ENCODE peak calls at places on chromosomes 4 and X, in four cellular contexts. B is PC-3, N is GM13976, X is AG09319. A is an unnamed sample.

GRCh38 chrX:40145670-40146470 is 48.1 kb upstream of the BCOR start:
- DNase-seq in X (no peak), B (no peak), N (no peak), A (no peak)

GRCh38 chr4:108355523-108356208 is 186.9 kb upstream of the LEF1 start:
- DNase-seq in N (no peak), X (no peak), B (no peak), A (no peak)

GRCh38 chr4:6222761-6223292 is 22.5 kb upstream of the JAKMIP1 start:
- DNase-seq in N (no peak), X (no peak), B (peak; percentile 2), A (no peak)

GRCh38 chr4:80294206-80294605 is 27.7 kb downstream of the FGF5 start:
- DNase-seq in X (peak; percentile 74), N (no peak), B (no peak), A (no peak)

GRCh38 chrX:43560247-43560946 is 95.7 kb upstream of the MAOA start:
- DNase-seq in X (no peak), N (no peak), B (no peak), A (no peak)

GRCh38 chr4:92253550-92253949 is 50.2 kb upstream of the GRID2 start:
- DNase-seq in B (no peak), N (no peak), X (no peak), A (no peak)

GRCh38 chrX:1190596-1191145 is 21.8 kb downstream of the CRLF2 start:
- DNase-seq in X (no peak), N (no peak), B (no peak), A (no peak)

GRCh38 chrX:131762802-131763234 is 218.9 kb downstream of the OR13H1 start:
- DNase-seq in N (peak; percentile 12), B (peak; percentile 54), X (no peak), A (no peak)

GRCh38 chr4:75723802-75724065 is 643 bp upstream of the USO1 start:
- DNase-seq in B (no peak), X (no peak), N (no peak), A (no peak)

GRCh38 chr4:15729910-15730533 is 27.2 kb downstream of the BST1 start:
- DNase-seq in N (peak; percentile 61), X (no peak), B (peak; percentile 63), A (peak; percentile 63)

GRCh38 chrX:118770133-118770760 is 42.8 kb downstream of the IL13RA1 start:
- DNase-seq in B (no peak), X (no peak), N (no peak), A (no peak)

GRCh38 chr4:19429684-19430083 is 822.0 kb upstream of the SLIT2 start:
- DNase-seq in B (no peak), X (no peak), N (no peak), A (no peak)

GRCh38 chrX:22365460-22365859 is 92.7 kb downstream of the CBLL2 start:
- DNase-seq in N (no peak), X (peak; percentile 2), B (peak; percentile 98), A (no peak)

GRCh38 chrX:151982217-151982616 is 7.7 kb upstream of the GABRE start:
- DNase-seq in X (no peak), B (peak; percentile 28), N (no peak), A (no peak)

GRCh38 chr4:156779774-156780173 is 191.8 kb downstream of the PDGFC start:
- DNase-seq in B (peak; percentile 84), X (no peak), N (no peak), A (no peak)

GRCh38 chr4:94714761-94715160 is 43.0 kb upstream of the BMPR1B start:
- DNase-seq in B (no peak), X (peak; percentile 30), N (no peak), A (no peak)

GRCh38 chrX:19682712-19683331 is 167.5 kb upstream of the MAP3K15 start:
- DNase-seq in B (peak; percentile 32), X (peak; percentile 83), N (peak; percentile 28), A (peak; percentile 23)

GRCh38 chr4:8838911-8839431 is 32.7 kb downstream of the HMX1 start:
- DNase-seq in X (no peak), B (no peak), N (no peak), A (no peak)

GRCh38 chr4:37605843-37606565 is 80.2 kb downstream of the RELL1 start:
- DNase-seq in B (no peak), X (no peak), N (no peak), A (no peak)

GRCh38 chr4:37604464-37604863 is 81.7 kb downstream of the RELL1 start:
- DNase-seq in N (no peak), B (peak; percentile 62), X (no peak), A (no peak)

GRCh38 chr4:37609621-37610020 is 76.6 kb downstream of the RELL1 start:
- DNase-seq in N (no peak), B (no peak), X (no peak), A (no peak)

GRCh38 chr4:37603711-37604110 is 82.5 kb downstream of the RELL1 start:
- DNase-seq in X (no peak), N (no peak), B (no peak), A (no peak)

DNA sequence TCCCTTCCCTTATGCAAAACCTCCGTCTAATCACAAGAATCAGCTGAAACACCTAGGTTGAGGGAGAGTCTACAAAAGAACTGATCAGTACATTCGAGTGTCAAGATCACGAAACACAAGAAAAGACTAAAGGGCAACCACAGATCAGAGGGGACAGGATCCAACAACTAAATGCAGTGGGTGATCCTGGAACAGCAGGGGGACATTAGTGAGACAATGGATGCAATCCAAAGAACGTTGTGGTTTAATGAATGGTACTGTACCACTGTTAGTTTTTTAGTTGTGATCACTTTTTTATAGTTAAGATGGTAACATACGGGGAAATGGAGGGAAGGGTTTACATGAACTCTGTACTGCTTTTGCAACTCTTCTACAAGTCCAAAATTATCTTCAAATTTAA is 79.2 kb downstream of the RELL1 start:
- DNase-seq in X (no peak), N (no peak), B (no peak), A (no peak)
- TF ChIP-seq CTCF in X (no peak), N (no peak), B (no peak), A (no peak)

DNA sequence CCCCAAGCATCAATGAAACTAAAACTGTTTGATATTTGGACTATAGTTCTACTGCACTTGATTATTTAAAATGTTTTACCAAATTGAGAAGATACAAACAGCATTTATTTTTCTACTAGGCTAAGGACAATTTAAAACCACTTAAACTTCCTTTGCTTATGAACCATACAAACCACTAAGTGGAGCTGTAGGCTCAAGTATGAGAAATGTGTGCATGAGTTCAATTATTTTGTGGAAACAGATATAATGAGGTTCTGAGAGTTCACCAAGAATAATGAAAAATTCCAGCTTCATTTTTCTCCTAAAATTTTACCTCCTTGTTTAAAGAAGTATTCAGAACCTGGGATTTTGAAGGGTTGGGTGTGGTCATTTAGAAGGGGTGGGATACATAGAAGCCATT is 63.1 kb downstream of the SERPINA7 start:
- DNase-seq in N (no peak), X (no peak), B (peak; percentile 50), A (no peak)
- TF ChIP-seq CTCF in N (no peak), X (no peak), B (peak; percentile 65), A (peak; percentile 33)

GRCh38 chrX:74234829-74235228 is 69.2 kb upstream of the ZCCHC13 start:
- DNase-seq in B (peak; percentile 8), X (no peak), N (no peak), A (no peak)

GRCh38 chrX:74232859-74233258 is 71.1 kb upstream of the ZCCHC13 start:
- DNase-seq in B (peak; percentile 76), N (no peak), X (no peak), A (no peak)

GRCh38 chrX:74231625-74232024 is 72.4 kb upstream of the ZCCHC13 start:
- DNase-seq in B (peak; percentile 77), N (no peak), X (no peak), A (no peak)

GRCh38 chrX:74225111-74225510 is 78.9 kb upstream of the ZCCHC13 start:
- DNase-seq in N (no peak), X (no peak), B (no peak), A (no peak)

DNA sequence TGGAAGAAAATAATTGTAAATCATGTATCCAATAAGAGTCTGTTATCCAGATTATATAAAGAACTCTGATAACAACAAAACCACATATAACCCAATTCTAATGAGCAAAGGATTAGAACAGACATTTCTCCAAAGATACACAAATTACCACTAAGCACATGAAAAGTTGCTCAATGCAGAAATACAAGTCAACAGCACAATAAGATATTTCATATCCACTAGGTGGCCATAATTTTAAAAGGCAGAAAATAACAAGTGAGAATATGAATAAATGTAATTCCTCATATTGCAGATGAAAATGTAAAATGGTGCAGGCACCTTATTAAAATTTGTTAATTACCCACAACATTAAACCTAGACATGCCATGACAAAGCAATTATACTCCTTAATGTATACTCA is 73.9 kb upstream of the ZCCHC13 start:
- DNase-seq in N (no peak), B (peak; percentile 2), X (no peak), A (no peak)
- TF ChIP-seq CTCF in N (no peak), B (peak; percentile 39), X (no peak), A (no peak)

GRCh38 chr4:139711461-139711860 is 45.8 kb downstream of the MGST2 start:
- DNase-seq in N (no peak), X (no peak), B (no peak), A (no peak)
- TF ChIP-seq CTCF in N (no peak), X (no peak), B (no peak), A (no peak)

GRCh38 chr4:4693258-4693657 is 151.4 kb upstream of the STX18 start:
- DNase-seq in N (peak; percentile 42), B (no peak), X (no peak), A (peak; percentile 35)

GRCh38 chr4:4693755-4694295 is 152.0 kb upstream of the STX18 start:
- DNase-seq in B (no peak), N (no peak), X (no peak), A (no peak)

GRCh38 chr4:4694812-4695211 is 153.0 kb upstream of the STX18 start:
- DNase-seq in B (no peak), X (no peak), N (no peak), A (no peak)

GRCh38 chr4:4695497-4695896 is 153.6 kb upstream of the STX18 start:
- DNase-seq in B (no peak), X (no peak), N (no peak), A (no peak)

DNA sequence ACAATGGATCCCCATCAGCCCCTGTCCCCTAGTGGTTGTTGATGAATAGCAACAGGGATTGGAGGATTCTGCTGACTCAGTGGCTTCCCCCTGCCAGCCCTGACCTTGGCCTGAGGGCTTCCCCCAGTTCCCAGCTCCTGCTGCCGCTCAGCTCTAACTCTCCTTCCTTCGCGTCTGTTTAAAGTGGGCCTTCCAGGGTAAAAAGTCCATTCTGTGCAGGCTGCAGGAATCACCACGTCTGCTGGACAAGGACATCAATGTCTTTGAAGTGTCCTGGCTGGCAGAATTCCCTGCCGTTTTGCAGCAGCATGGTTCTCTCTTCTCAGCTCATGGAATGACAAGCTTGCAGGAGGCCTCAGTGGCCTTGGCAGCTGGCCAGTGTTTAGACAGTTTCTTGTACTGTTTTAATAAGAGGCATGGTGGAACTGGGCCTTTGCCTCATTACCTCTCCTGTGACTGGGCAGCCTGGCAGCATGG is 152.5 kb upstream of the STX18 start:
- DNase-seq in N (no peak), B (no peak), X (no peak), A (no peak)
- TF ChIP-seq CTCF in N (no peak), B (peak; percentile 29), X (peak; percentile 31), A (peak; percentile 7)

GRCh38 chrX:150683112-150683511 is 10.1 kb upstream of the MTMR1 start:
- DNase-seq in X (no peak), B (no peak), N (no peak), A (no peak)

GRCh38 chrX:150683536-150684146 is 9.6 kb upstream of the MTMR1 start:
- DNase-seq in X (no peak), N (peak; percentile 52), B (peak; percentile 74), A (peak; percentile 54)

GRCh38 chrX:150680974-150681373 is 12.2 kb upstream of the MTMR1 start:
- DNase-seq in N (no peak), B (peak; percentile 66), X (no peak), A (no peak)
- TF ChIP-seq CTCF in N (peak; percentile 5), B (peak; percentile 85), X (peak; percentile 28), A (peak; percentile 41)

A was measured in GM13977.